ENCODE peak calls at places on chromosomes 6 and 20, in eight cellular contexts. Q is IMR-90; A is Kasumi-1; P is brain microvascular endothelial cell; S is lower leg skin; O is choroid plexus epithelial cell; D is stimulated activated CD4-positive, alpha-beta T cell treated with anti-CD3 and anti-CD28 coated beads, Interleukin-15, amount 100 ng/mL, for 1 hour; E is sigmoid colon. M is an unnamed sample.

GRCh38 chr6:16316741-16317251 is 78.4 kb downstream of the GMPR start:
- DNase-seq in P (peak; percentile 44), Q (peak; percentile 89), S (no peak), E (no peak), O (peak; percentile 48), D (no peak), A (peak; percentile 34), M (no peak)

GRCh38 chr20:63295422-63295821 is 2.4 kb downstream of the COL20A1 start:
- DNase-seq in A (no peak), O (no peak), Q (no peak), P (no peak), D (no peak), S (no peak), E (no peak), M (no peak)

GRCh38 chr6:159117031-159117430 is 52.2 kb upstream of the FNDC1 start:
- DNase-seq in Q (peak; percentile 28), O (peak; percentile 60), D (no peak), E (peak; percentile 80), S (no peak), A (no peak), P (peak; percentile 3), M (no peak)

GRCh38 chr6:159981591-159982245 is 12.8 kb downstream of the IGF2R start:
- DNase-seq in Q (peak; percentile 91), D (no peak), S (peak; percentile 90), A (peak; percentile 77), E (peak; percentile 69), P (peak; percentile 55), O (peak; percentile 85), M (no peak)

GRCh38 chr6:32666420-32667300 is at the start of gene HLA-DQB1:
- DNase-seq in O (peak; percentile 30), P (no peak), D (no peak), A (peak; percentile 20), E (no peak), S (no peak), Q (no peak), M (no peak)

GRCh38 chr6:132007474-132008190 is 56.5 kb upstream of the CCN2 start:
- DNase-seq in O (peak; percentile 89), A (no peak), S (no peak), D (no peak), E (no peak), P (peak; percentile 21), Q (peak; percentile 83), M (no peak)

GRCh38 chr6:147003186-147003585 is 201.0 kb upstream of the STXBP5 start:
- DNase-seq in A (no peak), S (no peak), O (peak; percentile 47), D (no peak), E (no peak), Q (no peak), P (no peak), M (no peak)

GRCh38 chr6:34095741-34096140 is 50.1 kb downstream of the GRM4 start:
- DNase-seq in O (no peak), D (no peak), P (no peak), S (no peak), E (no peak), Q (no peak), A (no peak), M (no peak)

GRCh38 chr6:44126320-44127149 is 717 bp downstream of the MRPL14 start:
- DNase-seq in O (peak; percentile 93), S (peak; percentile 91), D (peak; percentile 74), A (peak; percentile 44), E (peak; percentile 78), P (peak; percentile 86), Q (peak; percentile 82), M (no peak)

GRCh38 chr6:16918586-16918985 is 157.3 kb upstream of the ATXN1 start:
- DNase-seq in A (no peak), E (no peak), P (no peak), D (no peak), O (no peak), Q (no peak), S (no peak), M (no peak)

GRCh38 chr20:31845300-31845863 is at the start of gene FOXS1:
- DNase-seq in O (no peak), S (no peak), P (peak; percentile 51), A (no peak), E (no peak), D (no peak), Q (no peak), M (no peak)

GRCh38 chr6:156617376-156617775 is 159.8 kb upstream of the ARID1B start:
- DNase-seq in Q (no peak), P (peak; percentile 9), O (no peak), A (no peak), D (no peak), S (no peak), E (no peak), M (no peak)

GRCh38 chr6:38572186-38572813 is 67.4 kb downstream of the BTBD9 start:
- DNase-seq in A (no peak), E (no peak), S (no peak), P (no peak), O (no peak), Q (no peak), D (no peak), M (no peak)

GRCh38 chr6:160455484-160456213 is 107.5 kb downstream of the SLC22A3 start:
- DNase-seq in P (peak; percentile 57), D (peak; percentile 57), Q (peak; percentile 47), E (peak; percentile 87), A (peak; percentile 63), O (peak; percentile 70), S (peak; percentile 92), M (no peak)

GRCh38 chr6:89928604-89929003 is 34.3 kb downstream of the GJA10 start:
- DNase-seq in A (no peak), P (no peak), E (no peak), D (no peak), O (peak; percentile 24), Q (peak; percentile 63), S (no peak), M (no peak)